ENCODE peak calls at places on chromosomes 16 and 17, in ten cellular contexts. One of them, this sample, is unnamed.

GRCh38 chr17:42578282-42578869 is 847 bp upstream of the PSMC3IP start:
- DNase-seq in activated naive CD4-positive, alpha-beta T cell treated with Interleukin-2 at 50 U/mL for 16 hours: peak
- DNase-seq in dorsolateral prefrontal cortex: peak
- DNase-seq in glomerular endothelial cell: no peak
- DNase-seq in MV-4-11: peak
- DNase-seq in NCI-H2171 treated with DMSO at 0.1 percent for 48 hours: peak
- DNase-seq in fibroblast of the conjunctiva: peak
- DNase-seq in AG09309: no peak
- DNase-seq in amygdala: peak
- DNase-seq in activated CD4-positive, CD25-positive, alpha-beta regulatory T cell treated with anti-CD3 and anti-CD28 coated beads, Interleukin-2, amount 50 U/mL, for 72 hours: peak
- DNase-seq in this sample: peak

GRCh38 chr17:9668532-9668931 is 23.2 kb downstream of the USP43 start:
- DNase-seq in activated naive CD4-positive, alpha-beta T cell treated with Interleukin-2 at 50 U/mL for 16 hours: no peak
- DNase-seq in dorsolateral prefrontal cortex: no peak
- DNase-seq in glomerular endothelial cell: no peak
- DNase-seq in MV-4-11: no peak
- DNase-seq in NCI-H2171 treated with DMSO at 0.1 percent for 48 hours: no peak
- DNase-seq in fibroblast of the conjunctiva: no peak
- DNase-seq in AG09309: no peak
- DNase-seq in amygdala: no peak
- DNase-seq in activated CD4-positive, CD25-positive, alpha-beta regulatory T cell treated with anti-CD3 and anti-CD28 coated beads, Interleukin-2, amount 50 U/mL, for 72 hours: no peak
- DNase-seq in this sample: no peak

GRCh38 chr17:45314761-45315549 is 1.9 kb downstream of the MAP3K14 start:
- DNase-seq in activated naive CD4-positive, alpha-beta T cell treated with Interleukin-2 at 50 U/mL for 16 hours: peak
- DNase-seq in dorsolateral prefrontal cortex: no peak
- DNase-seq in glomerular endothelial cell: no peak
- DNase-seq in MV-4-11: peak
- DNase-seq in NCI-H2171 treated with DMSO at 0.1 percent for 48 hours: no peak
- DNase-seq in fibroblast of the conjunctiva: no peak
- DNase-seq in AG09309: no peak
- DNase-seq in amygdala: no peak
- DNase-seq in activated CD4-positive, CD25-positive, alpha-beta regulatory T cell treated with anti-CD3 and anti-CD28 coated beads, Interleukin-2, amount 50 U/mL, for 72 hours: no peak
- DNase-seq in this sample: peak

GRCh38 chr16:31186176-31186575 is 6.2 kb downstream of the FUS start:
- DNase-seq in activated naive CD4-positive, alpha-beta T cell treated with Interleukin-2 at 50 U/mL for 16 hours: no peak
- DNase-seq in dorsolateral prefrontal cortex: no peak
- DNase-seq in glomerular endothelial cell: no peak
- DNase-seq in MV-4-11: peak
- DNase-seq in NCI-H2171 treated with DMSO at 0.1 percent for 48 hours: no peak
- DNase-seq in fibroblast of the conjunctiva: no peak
- DNase-seq in AG09309: no peak
- DNase-seq in amygdala: no peak
- DNase-seq in activated CD4-positive, CD25-positive, alpha-beta regulatory T cell treated with anti-CD3 and anti-CD28 coated beads, Interleukin-2, amount 50 U/mL, for 72 hours: no peak
- DNase-seq in this sample: no peak

GRCh38 chr17:70987867-70988340 is 818.6 kb downstream of the KCNJ2 start:
- DNase-seq in activated naive CD4-positive, alpha-beta T cell treated with Interleukin-2 at 50 U/mL for 16 hours: no peak
- DNase-seq in dorsolateral prefrontal cortex: no peak
- DNase-seq in glomerular endothelial cell: no peak
- DNase-seq in MV-4-11: no peak
- DNase-seq in NCI-H2171 treated with DMSO at 0.1 percent for 48 hours: peak
- DNase-seq in fibroblast of the conjunctiva: no peak
- DNase-seq in AG09309: no peak
- DNase-seq in amygdala: no peak
- DNase-seq in activated CD4-positive, CD25-positive, alpha-beta regulatory T cell treated with anti-CD3 and anti-CD28 coated beads, Interleukin-2, amount 50 U/mL, for 72 hours: no peak
- DNase-seq in this sample: no peak

GRCh38 chr16:9099131-9099625 is 7.7 kb downstream of the HAPSTR1 start:
- DNase-seq in activated naive CD4-positive, alpha-beta T cell treated with Interleukin-2 at 50 U/mL for 16 hours: no peak
- DNase-seq in dorsolateral prefrontal cortex: no peak
- DNase-seq in glomerular endothelial cell: no peak
- DNase-seq in MV-4-11: peak
- DNase-seq in NCI-H2171 treated with DMSO at 0.1 percent for 48 hours: no peak
- DNase-seq in fibroblast of the conjunctiva: no peak
- DNase-seq in AG09309: no peak
- DNase-seq in amygdala: no peak
- DNase-seq in activated CD4-positive, CD25-positive, alpha-beta regulatory T cell treated with anti-CD3 and anti-CD28 coated beads, Interleukin-2, amount 50 U/mL, for 72 hours: no peak
- DNase-seq in this sample: no peak

GRCh38 chr16:46709464-46709863 is 20.0 kb downstream of the ORC6 start:
- DNase-seq in activated naive CD4-positive, alpha-beta T cell treated with Interleukin-2 at 50 U/mL for 16 hours: no peak
- DNase-seq in dorsolateral prefrontal cortex: no peak
- DNase-seq in glomerular endothelial cell: no peak
- DNase-seq in MV-4-11: no peak
- DNase-seq in NCI-H2171 treated with DMSO at 0.1 percent for 48 hours: no peak
- DNase-seq in fibroblast of the conjunctiva: no peak
- DNase-seq in AG09309: no peak
- DNase-seq in amygdala: no peak
- DNase-seq in activated CD4-positive, CD25-positive, alpha-beta regulatory T cell treated with anti-CD3 and anti-CD28 coated beads, Interleukin-2, amount 50 U/mL, for 72 hours: no peak
- DNase-seq in this sample: no peak

GRCh38 chr17:80908206-80908605 is 83.4 kb upstream of the CHMP6 start:
- DNase-seq in activated naive CD4-positive, alpha-beta T cell treated with Interleukin-2 at 50 U/mL for 16 hours: no peak
- DNase-seq in dorsolateral prefrontal cortex: no peak
- DNase-seq in glomerular endothelial cell: no peak
- DNase-seq in MV-4-11: no peak
- DNase-seq in NCI-H2171 treated with DMSO at 0.1 percent for 48 hours: no peak
- DNase-seq in fibroblast of the conjunctiva: no peak
- DNase-seq in AG09309: no peak
- DNase-seq in amygdala: no peak
- DNase-seq in activated CD4-positive, CD25-positive, alpha-beta regulatory T cell treated with anti-CD3 and anti-CD28 coated beads, Interleukin-2, amount 50 U/mL, for 72 hours: no peak
- DNase-seq in this sample: no peak

GRCh38 chr17:14294876-14295275 is 6.0 kb upstream of the HS3ST3B1 start:
- DNase-seq in activated naive CD4-positive, alpha-beta T cell treated with Interleukin-2 at 50 U/mL for 16 hours: no peak
- DNase-seq in dorsolateral prefrontal cortex: no peak
- DNase-seq in glomerular endothelial cell: no peak
- DNase-seq in MV-4-11: no peak
- DNase-seq in NCI-H2171 treated with DMSO at 0.1 percent for 48 hours: no peak
- DNase-seq in fibroblast of the conjunctiva: no peak
- DNase-seq in AG09309: no peak
- DNase-seq in amygdala: no peak
- DNase-seq in activated CD4-positive, CD25-positive, alpha-beta regulatory T cell treated with anti-CD3 and anti-CD28 coated beads, Interleukin-2, amount 50 U/mL, for 72 hours: no peak
- DNase-seq in this sample: no peak

GRCh38 chr17:47720754-47721533 is 12.1 kb upstream of the TBX21 start:
- DNase-seq in activated naive CD4-positive, alpha-beta T cell treated with Interleukin-2 at 50 U/mL for 16 hours: peak
- DNase-seq in dorsolateral prefrontal cortex: no peak
- DNase-seq in glomerular endothelial cell: no peak
- DNase-seq in MV-4-11: peak
- DNase-seq in NCI-H2171 treated with DMSO at 0.1 percent for 48 hours: no peak
- DNase-seq in fibroblast of the conjunctiva: no peak
- DNase-seq in AG09309: no peak
- DNase-seq in amygdala: no peak
- DNase-seq in activated CD4-positive, CD25-positive, alpha-beta regulatory T cell treated with anti-CD3 and anti-CD28 coated beads, Interleukin-2, amount 50 U/mL, for 72 hours: peak
- DNase-seq in this sample: no peak

GRCh38 chr17:82014971-82015310 is 7.7 kb downstream of the CENPX start:
- DNase-seq in activated naive CD4-positive, alpha-beta T cell treated with Interleukin-2 at 50 U/mL for 16 hours: no peak
- DNase-seq in dorsolateral prefrontal cortex: no peak
- DNase-seq in glomerular endothelial cell: no peak
- DNase-seq in MV-4-11: no peak
- DNase-seq in NCI-H2171 treated with DMSO at 0.1 percent for 48 hours: no peak
- DNase-seq in fibroblast of the conjunctiva: no peak
- DNase-seq in AG09309: no peak
- DNase-seq in amygdala: no peak
- DNase-seq in activated CD4-positive, CD25-positive, alpha-beta regulatory T cell treated with anti-CD3 and anti-CD28 coated beads, Interleukin-2, amount 50 U/mL, for 72 hours: no peak
- DNase-seq in this sample: no peak

GRCh38 chr17:30225919-30226553 is 9.5 kb downstream of the SLC6A4 start:
- DNase-seq in activated naive CD4-positive, alpha-beta T cell treated with Interleukin-2 at 50 U/mL for 16 hours: no peak
- DNase-seq in dorsolateral prefrontal cortex: no peak
- DNase-seq in glomerular endothelial cell: no peak
- DNase-seq in MV-4-11: no peak
- DNase-seq in NCI-H2171 treated with DMSO at 0.1 percent for 48 hours: no peak
- DNase-seq in fibroblast of the conjunctiva: no peak
- DNase-seq in AG09309: no peak
- DNase-seq in amygdala: no peak
- DNase-seq in activated CD4-positive, CD25-positive, alpha-beta regulatory T cell treated with anti-CD3 and anti-CD28 coated beads, Interleukin-2, amount 50 U/mL, for 72 hours: no peak
- DNase-seq in this sample: no peak

This sample was measured in A549.